ENCODE peak calls at places on chromosomes 4 and X, in six cellular contexts. U, L, C, A, Q and E are unnamed samples.

GRCh38 chr4:154999950-155000578 is 208.4 kb upstream of the NPY2R start:
- DNase-seq in A (no peak), C (no peak), U (no peak), L (no peak), Q (no peak), E (no peak)

GRCh38 chr4:30600246-30600645 is 119.9 kb upstream of the PCDH7 start:
- DNase-seq in Q (no peak), U (no peak), L (peak), C (no peak), A (peak), E (no peak)

GRCh38 chr4:134906404-134907023 is 704.9 kb upstream of the PABPC4L start:
- DNase-seq in U (no peak), L (no peak), C (no peak), Q (no peak), A (peak), E (no peak)

GRCh38 chrX:127621780-127622179 is 430.4 kb downstream of the ACTRT1 start:
- DNase-seq in Q (no peak), A (no peak), L (no peak), C (no peak), U (no peak), E (no peak)

GRCh38 chr4:47703964-47704363 is 133.9 kb downstream of the CORIN start:
- DNase-seq in A (no peak), U (no peak), C (no peak), L (no peak), Q (no peak), E (no peak)

GRCh38 chrX:9587551-9588096 is 122.8 kb downstream of the TBL1X start:
- DNase-seq in U (no peak), A (no peak), Q (no peak), C (no peak), L (no peak), E (no peak)

GRCh38 chr4:62670509-62670908 is 1470.4 kb downstream of the ADGRL3 start:
- DNase-seq in U (no peak), L (no peak), A (peak), C (no peak), Q (no peak), E (no peak)

GRCh38 chrX:144592036-144592435 is 655.3 kb upstream of the SPANXN1 start:
- DNase-seq in A (no peak), C (no peak), U (no peak), L (no peak), Q (no peak), E (no peak)

GRCh38 chrX:115639481-115639880 is 78.5 kb downstream of the PLS3 start:
- DNase-seq in A (peak), L (no peak), Q (no peak), C (no peak), U (no peak), E (no peak)

GRCh38 chrX:115642304-115642703 is 81.3 kb downstream of the PLS3 start:
- DNase-seq in Q (no peak), C (no peak), U (no peak), L (no peak), A (no peak), E (no peak)

GRCh38 chrX:115642895-115643530 is 82.0 kb downstream of the PLS3 start:
- DNase-seq in A (peak), Q (peak), L (no peak), U (peak), C (no peak), E (no peak)
- H3K27ac ChIP-seq in A (peak), Q (no peak), L (no peak), U (no peak), C (no peak), E (no peak)

GRCh38 chr4:87493147-87493546 is 36.0 kb downstream of the SPARCL1 start:
- DNase-seq in U (no peak), A (no peak), Q (no peak), L (no peak), C (no peak), E (no peak)
- H3K27ac ChIP-seq in U (no peak), A (no peak), Q (no peak), L (no peak), C (peak), E (no peak)

GRCh38 chrX:47380268-47380667 is 9.9 kb downstream of the ZNF157 start:
- DNase-seq in C (no peak), Q (no peak), L (no peak), U (no peak), A (no peak), E (no peak)

GRCh38 chrX:47384502-47384901 is 14.1 kb downstream of the ZNF157 start:
- DNase-seq in C (no peak), U (peak), A (peak), Q (peak), L (peak), E (no peak)
- H3K27ac ChIP-seq in C (no peak), U (no peak), A (no peak), Q (no peak), L (no peak), E (no peak)

GRCh38 chrX:103586314-103586646 is 965 bp downstream of the TCEAL4 start:
- DNase-seq in L (no peak), U (no peak), Q (no peak), C (no peak), A (peak), E (peak)

GRCh38 chrX:103584606-103585005 is 709 bp upstream of the TCEAL4 start:
- DNase-seq in Q (peak), A (peak), U (no peak), C (no peak), L (no peak), E (no peak)

GRCh38 chrX:103586659-103587058 is 1.3 kb downstream of the TCEAL4 start:
- DNase-seq in A (no peak), L (no peak), U (no peak), Q (no peak), C (no peak), E (no peak)

GRCh38 chrX:103585421-103586313 is at the start of gene TCEAL4:
- DNase-seq in C (peak), A (peak), U (peak), L (no peak), Q (peak), E (peak)
- H3K27ac ChIP-seq in C (peak), A (peak), U (no peak), L (no peak), Q (peak), E (peak)

GRCh38 chrX:115630204-115630603 is 69.2 kb downstream of the PLS3 start:
- DNase-seq in A (peak), L (no peak), U (no peak), Q (no peak), C (no peak), E (no peak)

GRCh38 chrX:115622534-115622933 is 61.6 kb downstream of the PLS3 start:
- DNase-seq in U (no peak), L (no peak), C (no peak), A (no peak), Q (no peak), E (no peak)

GRCh38 chrX:115625577-115626301 is 64.8 kb downstream of the PLS3 start:
- DNase-seq in Q (no peak), U (no peak), A (peak), C (no peak), L (no peak), E (no peak)

DNA sequence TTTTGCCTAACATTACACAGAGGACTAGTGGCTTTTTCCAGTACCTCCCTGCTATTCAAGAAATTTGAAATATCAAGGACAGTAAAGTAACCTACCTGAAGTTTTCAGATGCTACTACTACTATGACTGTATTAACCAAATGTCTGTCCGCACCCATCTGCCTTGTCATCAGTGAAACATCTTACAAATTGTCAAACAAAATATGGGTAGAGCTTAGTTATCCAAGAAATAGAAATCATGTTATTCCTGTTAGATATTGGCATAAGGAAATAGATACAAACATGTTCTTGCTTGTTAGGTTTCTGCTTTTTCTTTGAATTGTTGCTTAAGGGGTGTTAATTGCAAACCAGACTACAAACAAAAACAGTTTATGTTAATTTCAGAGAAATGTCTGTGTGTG is 63.9 kb downstream of the PLS3 start:
- DNase-seq in Q (no peak), A (no peak), L (no peak), C (no peak), U (no peak), E (no peak)
- H3K27ac ChIP-seq in Q (peak), A (no peak), L (no peak), C (no peak), U (no peak), E (no peak)

GRCh38 chr4:147101678-147102077 is 156.0 kb upstream of the TTC29 start:
- DNase-seq in L (no peak), Q (no peak), U (no peak), C (no peak), A (no peak), E (no peak)

GRCh38 chr4:147108409-147108808 is 162.7 kb upstream of the TTC29 start:
- DNase-seq in L (no peak), A (peak), C (no peak), U (no peak), Q (peak), E (no peak)

GRCh38 chr4:147104768-147105167 is 159.1 kb upstream of the TTC29 start:
- DNase-seq in C (no peak), U (no peak), Q (no peak), A (no peak), L (no peak), E (no peak)

GRCh38 chr4:147102596-147102995 is 156.9 kb upstream of the TTC29 start:
- DNase-seq in L (no peak), U (no peak), C (no peak), A (no peak), Q (no peak), E (no peak)

GRCh38 chr4:147103403-147103946 is 157.8 kb upstream of the TTC29 start:
- DNase-seq in Q (peak), L (no peak), A (peak), U (no peak), C (peak), E (no peak)
- H3K27ac ChIP-seq in Q (peak), L (no peak), A (peak), U (no peak), C (peak), E (no peak)

DNA sequence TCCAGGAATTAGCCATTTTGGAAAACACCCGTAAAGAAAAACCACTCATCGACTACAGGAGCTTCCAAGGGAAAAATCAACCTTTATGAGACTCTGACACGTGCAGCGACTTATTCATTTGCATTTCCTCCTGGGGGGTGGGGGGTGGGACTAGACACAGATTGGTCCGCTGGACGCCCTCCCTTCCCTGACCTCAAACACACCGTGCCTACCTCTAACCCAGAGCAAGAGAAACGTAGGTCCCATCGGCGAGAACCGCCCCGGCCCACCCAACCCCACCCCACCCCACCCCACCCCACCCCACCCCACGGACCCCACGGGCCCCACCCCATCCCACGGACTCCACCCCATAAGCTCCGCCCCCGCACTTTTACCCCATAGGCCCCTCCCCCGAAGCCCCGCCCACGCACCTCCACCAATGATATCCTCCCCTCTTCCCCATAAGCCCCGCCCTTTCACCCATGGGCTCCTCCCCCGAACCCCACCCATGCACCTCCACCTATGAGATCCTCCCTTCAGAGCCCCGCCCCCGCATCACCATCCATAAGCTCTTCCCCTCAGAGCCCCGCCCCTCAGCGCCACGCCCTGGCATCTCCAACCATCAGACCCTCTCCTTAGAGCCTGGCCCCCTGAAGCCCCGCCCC is 1.1 kb downstream of the GTPBP6 start:
- DNase-seq in A (no peak), C (no peak), U (no peak), Q (no peak), L (no peak), E (no peak)
- H3K27ac ChIP-seq in A (peak), C (peak), U (no peak), Q (peak), L (no peak), E (peak)

GRCh38 chr4:99723555-99724450 is 66.2 kb upstream of the C4orf54 start:
- DNase-seq in A (peak), Q (peak), C (peak), U (no peak), L (no peak), E (peak)
- H3K27ac ChIP-seq in A (no peak), Q (no peak), C (no peak), U (no peak), L (no peak), E (no peak)

GRCh38 chr4:140993350-140993749 is 139.9 kb downstream of the RNF150 start:
- DNase-seq in Q (no peak), U (no peak), C (no peak), L (no peak), A (no peak), E (no peak)

GRCh38 chr4:140989944-140990343 is 143.3 kb downstream of the RNF150 start:
- DNase-seq in L (no peak), Q (no peak), C (no peak), U (no peak), A (no peak), E (no peak)

GRCh38 chr4:140996757-140997156 is 136.5 kb downstream of the RNF150 start:
- DNase-seq in L (no peak), A (peak), U (no peak), C (no peak), Q (peak), E (no peak)

GRCh38 chr4:140993969-140994459 is 139.3 kb downstream of the RNF150 start:
- DNase-seq in Q (no peak), L (no peak), A (no peak), C (no peak), U (no peak), E (no peak)

GRCh38 chr4:140995058-140995457 is 138.2 kb downstream of the RNF150 start:
- DNase-seq in C (no peak), A (peak), Q (no peak), U (no peak), L (no peak), E (no peak)
- H3K27ac ChIP-seq in C (peak), A (no peak), Q (no peak), U (no peak), L (no peak), E (no peak)